ENCODE peak calls at places on chromosome 3, in eight cellular contexts. One of them, this sample, is unnamed.

GRCh38 chr3:43754316-43754715 is 63.6 kb downstream of the ABHD5 start:
- DNase-seq in NCI-H1930: no peak
- DNase-seq in heart left ventricle: no peak
- DNase-seq in activated T-cell treated with anti-CD3 and anti-CD28 coated beads, Interleukin-2, amount 50 U/mL, for 48 hours: no peak
- DNase-seq in heart right ventricle: no peak
- DNase-seq in right lobe of liver: no peak
- DNase-seq in ascending aorta: no peak
- DNase-seq in A549: no peak
- DNase-seq in this sample: no peak

GRCh38 chr3:100158877-100159563 is 44.7 kb upstream of the FILIP1L start:
- DNase-seq in right lobe of liver: no peak
- DNase-seq in heart left ventricle: peak
- DNase-seq in heart right ventricle: no peak
- DNase-seq in A549: no peak
- DNase-seq in activated T-cell treated with anti-CD3 and anti-CD28 coated beads, Interleukin-2, amount 50 U/mL, for 48 hours: no peak
- DNase-seq in NCI-H1930: no peak
- DNase-seq in ascending aorta: no peak
- DNase-seq in this sample: no peak

GRCh38 chr3:150000631-150001030 is 29.9 kb upstream of the PFN2 start:
- DNase-seq in heart left ventricle: no peak
- DNase-seq in heart right ventricle: no peak
- DNase-seq in activated T-cell treated with anti-CD3 and anti-CD28 coated beads, Interleukin-2, amount 50 U/mL, for 48 hours: no peak
- DNase-seq in A549: no peak
- DNase-seq in ascending aorta: no peak
- DNase-seq in NCI-H1930: no peak
- DNase-seq in right lobe of liver: no peak
- DNase-seq in this sample: no peak

GRCh38 chr3:97559398-97559797 is 205.2 kb upstream of the ARL6 start:
- DNase-seq in NCI-H1930: no peak
- DNase-seq in A549: no peak
- DNase-seq in ascending aorta: no peak
- DNase-seq in right lobe of liver: no peak
- DNase-seq in heart right ventricle: no peak
- DNase-seq in heart left ventricle: no peak
- DNase-seq in activated T-cell treated with anti-CD3 and anti-CD28 coated beads, Interleukin-2, amount 50 U/mL, for 48 hours: no peak
- DNase-seq in this sample: no peak

GRCh38 chr3:123951522-123952447 is 9.2 kb downstream of the CCDC14 start:
- DNase-seq in ascending aorta: no peak
- DNase-seq in A549: no peak
- DNase-seq in NCI-H1930: no peak
- DNase-seq in activated T-cell treated with anti-CD3 and anti-CD28 coated beads, Interleukin-2, amount 50 U/mL, for 48 hours: no peak
- DNase-seq in right lobe of liver: no peak
- DNase-seq in heart right ventricle: no peak
- DNase-seq in heart left ventricle: no peak
- DNase-seq in this sample: no peak

GRCh38 chr3:122961146-122961545 is 66.4 kb downstream of the SEMA5B start:
- DNase-seq in heart right ventricle: no peak
- DNase-seq in A549: no peak
- DNase-seq in activated T-cell treated with anti-CD3 and anti-CD28 coated beads, Interleukin-2, amount 50 U/mL, for 48 hours: no peak
- DNase-seq in right lobe of liver: no peak
- DNase-seq in heart left ventricle: no peak
- DNase-seq in ascending aorta: no peak
- DNase-seq in NCI-H1930: no peak
- DNase-seq in this sample: no peak

GRCh38 chr3:15055019-15055557 is 10.0 kb downstream of the MRPS25 start:
- DNase-seq in heart right ventricle: no peak
- DNase-seq in A549: no peak
- DNase-seq in ascending aorta: no peak
- DNase-seq in heart left ventricle: no peak
- DNase-seq in activated T-cell treated with anti-CD3 and anti-CD28 coated beads, Interleukin-2, amount 50 U/mL, for 48 hours: peak
- DNase-seq in right lobe of liver: no peak
- DNase-seq in NCI-H1930: no peak
- DNase-seq in this sample: no peak

GRCh38 chr3:63687569-63688233 is 35.2 kb downstream of the SNTN start:
- DNase-seq in heart right ventricle: no peak
- DNase-seq in A549: no peak
- DNase-seq in NCI-H1930: no peak
- DNase-seq in ascending aorta: no peak
- DNase-seq in right lobe of liver: no peak
- DNase-seq in activated T-cell treated with anti-CD3 and anti-CD28 coated beads, Interleukin-2, amount 50 U/mL, for 48 hours: no peak
- DNase-seq in heart left ventricle: no peak
- DNase-seq in this sample: no peak

GRCh38 chr3:172356427-172356826 is 91.8 kb downstream of the GHSR start:
- DNase-seq in heart left ventricle: no peak
- DNase-seq in activated T-cell treated with anti-CD3 and anti-CD28 coated beads, Interleukin-2, amount 50 U/mL, for 48 hours: no peak
- DNase-seq in ascending aorta: no peak
- DNase-seq in NCI-H1930: no peak
- DNase-seq in A549: no peak
- DNase-seq in right lobe of liver: no peak
- DNase-seq in heart right ventricle: no peak
- DNase-seq in this sample: no peak